ENCODE peak calls at places on chromosomes 6 and 20, in seven cellular contexts. H is stomach, P is SK-N-MC, A is endothelial cell of umbilical vein, B is sigmoid colon, N is SK-N-SH, T is GM23338. U is an unnamed sample.

GRCh38 chr6:155254139-155254538 is 9.7 kb upstream of the CLDN20 start:
- DNase-seq in H (no peak), B (no peak), P (no peak), A (no peak), N (no peak), T (no peak), U (no peak)

GRCh38 chr6:18388252-18388651 is 1.1 kb downstream of the RNF144B start:
- DNase-seq in A (peak; percentile 57), T (no peak), B (no peak), N (no peak), H (no peak), P (no peak), U (no peak)

GRCh38 chr6:70241031-70241430 is 61.9 kb downstream of the COL9A1 start:
- DNase-seq in T (no peak), B (no peak), H (no peak), A (no peak), P (no peak), N (no peak), U (peak; percentile 16)

GRCh38 chr6:21592953-21593352 is 598 bp upstream of the SOX4 start:
- DNase-seq in N (no peak), H (no peak), A (no peak), T (no peak), B (no peak), P (no peak), U (no peak)

GRCh38 chr6:38261626-38262025 is 378.1 kb downstream of the BTBD9 start:
- DNase-seq in T (no peak), A (no peak), P (no peak), H (no peak), N (no peak), B (no peak), U (no peak)

GRCh38 chr20:25254986-25255680 is 7.2 kb downstream of the PYGB start:
- DNase-seq in P (no peak), A (no peak), H (peak; percentile 86), N (peak; percentile 68), B (no peak), T (no peak), U (peak; percentile 76)

GRCh38 chr6:32761084-32761483 is 2.2 kb downstream of the HLA-DQB2 start:
- DNase-seq in P (no peak), H (no peak), N (no peak), B (no peak), A (no peak), T (no peak), U (no peak)

GRCh38 chr20:10065154-10065833 is 30.5 kb downstream of the ANKEF1 start:
- DNase-seq in P (no peak), H (no peak), B (no peak), A (no peak), N (no peak), T (no peak), U (no peak)

GRCh38 chr20:44429017-44429339 is 46.7 kb upstream of the TTPAL start:
- DNase-seq in P (no peak), B (no peak), A (no peak), T (no peak), N (no peak), H (no peak), U (no peak)

GRCh38 chr6:14922306-14922705 is 323.6 kb upstream of the JARID2 start:
- DNase-seq in A (no peak), N (peak; percentile 34), B (peak; percentile 66), T (peak; percentile 44), H (no peak), P (no peak), U (no peak)

GRCh38 chr20:50267041-50267865 is 76.6 kb downstream of the CEBPB start:
- DNase-seq in H (peak; percentile 91), T (peak; percentile 71), A (no peak), B (peak; percentile 82), P (no peak), N (no peak), U (peak; percentile 92)

GRCh38 chr6:158043586-158044524 is 62.2 kb downstream of the SYNJ2 start:
- DNase-seq in H (peak; percentile 55), B (peak; percentile 59), A (no peak), N (no peak), P (no peak), T (no peak), U (peak; percentile 64)

GRCh38 chr20:5531318-5532081 is 214.7 kb upstream of the PROKR2 start:
- DNase-seq in T (no peak), P (no peak), B (no peak), A (no peak), H (no peak), N (no peak), U (no peak)

GRCh38 chr6:5472583-5472982 is 211.3 kb downstream of the FARS2 start:
- DNase-seq in P (no peak), N (no peak), B (no peak), H (no peak), T (no peak), A (no peak), U (no peak)

GRCh38 chr6:1611322-1611571 is 1.5 kb downstream of the FOXC1 start:
- DNase-seq in P (no peak), A (peak; percentile 19), H (no peak), T (peak; percentile 53), N (peak; percentile 86), B (no peak), U (no peak)

GRCh38 chr6:21873562-21873961 is 280.0 kb downstream of the SOX4 start:
- DNase-seq in A (no peak), T (no peak), P (no peak), H (no peak), N (no peak), B (peak; percentile 68), U (peak; percentile 12)

GRCh38 chr6:66985816-66986215 is 1278.8 kb upstream of the EYS start:
- DNase-seq in N (no peak), T (no peak), H (no peak), B (no peak), A (no peak), P (no peak), U (no peak)

GRCh38 chr20:63591786-63592355 is 17.8 kb upstream of the HELZ2 start:
- DNase-seq in N (no peak), H (no peak), P (no peak), T (no peak), B (no peak), A (no peak), U (no peak)

GRCh38 chr6:164928366-164929154 is 380.8 kb downstream of the C6orf118 start:
- DNase-seq in H (no peak), B (no peak), P (no peak), N (peak; percentile 60), T (no peak), A (no peak), U (no peak)

GRCh38 chr20:13325033-13325432 is 104.0 kb downstream of the ISM1 start:
- DNase-seq in B (no peak), P (no peak), T (peak; percentile 80), N (peak; percentile 38), H (no peak), A (peak; percentile 32), U (no peak)

GRCh38 chr6:87154641-87155271 is 609 bp upstream of the ZNF292 start:
- DNase-seq in B (no peak), P (no peak), T (peak; percentile 64), N (peak; percentile 59), A (no peak), H (no peak), U (no peak)

GRCh38 chr20:23179766-23180403 is 93.8 kb upstream of the CD93 start:
- DNase-seq in H (no peak), A (peak; percentile 49), P (no peak), B (no peak), N (no peak), T (no peak), U (no peak)

GRCh38 chr6:25122001-25122400 is 157.2 kb upstream of the CARMIL1 start:
- DNase-seq in B (no peak), T (no peak), P (no peak), A (peak; percentile 84), H (no peak), N (peak; percentile 80), U (no peak)
- TF ChIP-seq POLR2AphosphoS5 in B (no peak), T (no peak), P (no peak), A (no peak), H (no peak), N (no peak), U (no peak)

GRCh38 chr20:57484772-57485171 is 40.2 kb downstream of the CTCFL start:
- DNase-seq in B (no peak), A (no peak), P (no peak), N (no peak), H (no peak), T (no peak), U (no peak)

GRCh38 chr20:57482796-57483195 is 42.1 kb downstream of the CTCFL start:
- DNase-seq in N (no peak), B (no peak), A (no peak), P (no peak), H (no peak), T (no peak), U (no peak)

GRCh38 chr20:57482148-57482547 is 42.8 kb downstream of the CTCFL start:
- DNase-seq in P (no peak), T (no peak), N (no peak), A (no peak), B (no peak), H (no peak), U (no peak)

GRCh38 chr20:57481281-57481711 is 43.6 kb downstream of the CTCFL start:
- DNase-seq in T (no peak), P (no peak), A (no peak), H (no peak), N (no peak), B (no peak), U (no peak)

GRCh38 chr20:57483287-57484050 is 41.5 kb downstream of the CTCFL start:
- DNase-seq in B (no peak), N (no peak), T (no peak), H (no peak), P (no peak), A (no peak), U (no peak)
- H3K36me3 ChIP-seq in B (no peaks in the 10 kb centered on the region), N (no peaks in the 10 kb centered on the region), T (no peaks in the 10 kb centered on the region), H (no peaks in the 10 kb centered on the region), P (no peaks in the 10 kb centered on the region), A (no peaks in the 10 kb centered on the region), U (no peaks in the 10 kb centered on the region)

DNA sequence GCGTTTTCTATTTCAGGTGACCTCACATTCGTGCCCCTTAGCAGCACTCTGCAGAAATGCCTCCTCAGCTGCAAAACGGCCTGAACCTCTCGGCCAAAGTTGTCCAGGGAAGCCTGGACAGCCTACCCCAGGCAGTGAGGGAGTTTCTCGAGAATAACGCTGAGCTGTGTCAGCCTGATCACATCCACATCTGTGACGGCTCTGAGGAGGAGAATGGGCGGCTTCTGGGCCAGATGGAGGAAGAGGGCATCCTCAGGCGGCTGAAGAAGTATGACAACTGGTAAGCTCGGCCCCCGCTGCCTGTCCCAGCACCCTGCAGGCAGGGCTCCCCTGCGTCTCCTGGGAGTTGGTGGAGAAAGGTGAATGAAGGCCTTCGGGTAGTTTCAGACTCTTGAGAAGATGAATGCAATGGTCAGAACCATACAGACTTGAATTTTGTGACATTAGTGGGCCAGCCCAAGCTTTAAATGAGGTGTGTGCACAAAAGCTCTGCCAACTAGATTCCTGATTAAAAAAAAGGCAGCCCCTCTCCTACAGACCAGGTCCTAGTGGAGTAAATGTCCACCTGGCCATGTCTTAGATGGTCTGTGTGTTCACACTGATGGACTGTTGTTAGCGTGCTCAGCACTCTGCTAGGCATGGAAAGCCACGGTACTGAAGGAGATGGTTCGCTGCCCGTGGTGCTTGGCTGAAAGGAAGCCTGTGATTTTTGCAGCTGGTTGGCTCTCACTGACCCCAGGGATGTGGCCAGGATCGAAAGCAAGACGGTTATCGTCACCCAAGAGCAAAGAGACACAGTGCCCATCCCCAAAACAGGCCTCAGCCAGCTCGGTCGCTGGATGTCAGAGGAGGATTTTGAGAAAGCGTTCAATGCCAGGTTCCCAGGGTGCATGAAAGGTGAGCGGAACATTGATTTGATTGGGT is 708 bp downstream of the PCK1 start:
- DNase-seq in N (no peak), H (no peak), T (no peak), B (no peak), A (no peak), P (no peak), U (no peak)
- TF ChIP-seq POLR2AphosphoS5 in N (no peak), H (no peak), T (no peak), B (no peak), A (no peak), P (no peak), U (peak; percentile 74)

GRCh38 chr6:127290391-127290963 is 23.8 kb downstream of the RNF146 start:
- DNase-seq in A (no peak), P (no peak), N (no peak), T (no peak), H (no peak), B (no peak), U (no peak)
- H3K36me3 ChIP-seq in A (peaks cover 17% of the 10 kb centered on the region), P (peaks cover 53% of the 10 kb centered on the region), N (peaks cover 73% of the 10 kb centered on the region), T (peaks cover 5% of the 10 kb centered on the region), H (peaks cover 44% of the 10 kb centered on the region), B (peaks cover 15% of the 10 kb centered on the region), U (peaks cover 14% of the 10 kb centered on the region)